ENCODE peak calls at places on chromosomes 13 and 19, in ten cellular contexts. Q, Y, T, U, B, W, G, J, R and S are unnamed samples.
A peak's percentile ranks its signal among the peaks of the same experiment; 100 is the strongest.

GRCh38 chr19:4196009-4196408 is 13.5 kb downstream of the ANKRD24 start:
- DNase-seq in Q (no peak), Y (no peak), T (no peak), U (no peak), B (no peak), W (no peak), G (no peak), J (no peak), R (no peak), S (no peak)

GRCh38 chr13:75947448-75947847 is 311.3 kb downstream of the LMO7 start:
- DNase-seq in Q (no peak), Y (no peak), T (no peak), U (no peak), B (no peak), W (no peak), G (no peak), J (no peak), R (no peak), S (no peak)

GRCh38 chr19:45156751-45157150 is 4.0 kb downstream of the NKPD1 start:
- DNase-seq in Q (no peak), Y (no peak), T (no peak), U (peak; percentile 41), B (peak; percentile 48), W (no peak), G (no peak), J (no peak), R (no peak), S (no peak)

GRCh38 chr13:20997301-20998061 is 63.9 kb downstream of the LATS2 start:
- DNase-seq in Q (peak; percentile 79), Y (no peak), T (peak; percentile 99), U (no peak), B (no peak), W (peak; percentile 98), G (no peak), J (peak; percentile 75), R (no peak), S (peak; percentile 71)

GRCh38 chr19:31525610-31526147 is 176.4 kb upstream of the TSHZ3 start:
- DNase-seq in Q (no peak), Y (no peak), T (no peak), U (no peak), B (no peak), W (no peak), G (no peak), J (no peak), R (no peak), S (no peak)

GRCh38 chr19:47661161-47661560 is 52.1 kb upstream of the EHD2 start:
- DNase-seq in Q (peak; percentile 76), Y (no peak), T (peak; percentile 55), U (no peak), B (peak; percentile 68), W (no peak), G (no peak), J (no peak), R (no peak), S (no peak)

GRCh38 chr19:41253660-41254059 is 10.5 kb upstream of the HNRNPUL1 start:
- DNase-seq in Q (no peak), Y (no peak), T (no peak), U (no peak), B (no peak), W (no peak), G (no peak), J (no peak), R (no peak), S (no peak)

GRCh38 chr13:48636550-48636949 is 17.2 kb upstream of the CYSLTR2 start:
- DNase-seq in Q (no peak), Y (no peak), T (peak; percentile 11), U (no peak), B (no peak), W (peak; percentile 31), G (no peak), J (no peak), R (no peak), S (no peak)

GRCh38 chr19:40672038-40672437 is 18.4 kb downstream of the NUMBL start:
- DNase-seq in Q (no peak), Y (no peak), T (no peak), U (no peak), B (no peak), W (no peak), G (no peak), J (no peak), R (no peak), S (no peak)

DNA sequence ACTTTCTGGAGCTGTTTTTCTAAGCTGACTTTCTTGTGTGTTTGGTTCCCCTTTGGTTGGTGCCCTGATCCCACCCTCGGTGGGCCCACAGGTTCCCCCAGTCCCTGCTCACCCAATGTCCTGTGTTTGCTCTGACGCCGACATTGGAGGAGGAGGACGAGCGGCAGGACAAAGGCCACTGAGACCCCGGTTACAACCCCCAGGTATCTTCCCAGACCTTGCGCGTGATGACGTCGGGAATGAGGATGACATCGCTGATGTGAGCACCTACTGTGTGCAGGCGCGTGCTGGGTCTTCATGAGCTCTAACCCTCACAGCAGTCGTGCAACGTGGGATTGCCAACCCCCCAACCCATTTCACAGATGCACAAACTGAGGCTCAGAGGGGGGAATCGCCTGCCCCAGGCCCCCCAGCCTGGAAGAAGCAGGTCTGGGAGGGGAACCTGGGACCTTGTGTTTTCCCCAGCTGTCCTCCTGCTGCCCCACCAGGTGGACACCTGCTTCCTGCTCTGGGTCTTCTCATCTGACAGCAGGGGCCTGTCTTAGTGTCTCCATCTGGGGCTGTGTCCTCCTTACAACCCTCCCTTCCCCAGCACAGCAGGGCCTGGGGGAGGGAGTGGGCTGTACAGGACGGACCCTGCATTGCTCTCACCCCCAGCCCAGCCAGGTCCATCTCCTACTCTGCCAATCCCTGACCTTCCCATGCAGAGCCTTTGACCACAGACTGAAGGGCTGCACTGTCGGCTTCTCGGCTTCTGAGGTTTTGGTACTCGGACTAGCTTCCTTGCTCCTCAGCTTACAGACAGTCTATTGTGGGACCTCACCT is 4.7 kb upstream of the LILRA6 start:
- DNase-seq in Q (no peak), Y (no peak), T (no peak), U (no peak), B (no peak), W (no peak), G (no peak), J (no peak), R (no peak), S (no peak)
- H3K4me1 ChIP-seq in Q (no peaks in the 10 kb centered on the region), Y (no peaks in the 10 kb centered on the region), T (no peaks in the 10 kb centered on the region), U (no peaks in the 10 kb centered on the region), B (no peaks in the 10 kb centered on the region), W (no peaks in the 10 kb centered on the region), G (peaks cover 33% of the 10 kb centered on the region), J (no peaks in the 10 kb centered on the region), R (peaks cover 12% of the 10 kb centered on the region), S (no peaks in the 10 kb centered on the region)

DNA sequence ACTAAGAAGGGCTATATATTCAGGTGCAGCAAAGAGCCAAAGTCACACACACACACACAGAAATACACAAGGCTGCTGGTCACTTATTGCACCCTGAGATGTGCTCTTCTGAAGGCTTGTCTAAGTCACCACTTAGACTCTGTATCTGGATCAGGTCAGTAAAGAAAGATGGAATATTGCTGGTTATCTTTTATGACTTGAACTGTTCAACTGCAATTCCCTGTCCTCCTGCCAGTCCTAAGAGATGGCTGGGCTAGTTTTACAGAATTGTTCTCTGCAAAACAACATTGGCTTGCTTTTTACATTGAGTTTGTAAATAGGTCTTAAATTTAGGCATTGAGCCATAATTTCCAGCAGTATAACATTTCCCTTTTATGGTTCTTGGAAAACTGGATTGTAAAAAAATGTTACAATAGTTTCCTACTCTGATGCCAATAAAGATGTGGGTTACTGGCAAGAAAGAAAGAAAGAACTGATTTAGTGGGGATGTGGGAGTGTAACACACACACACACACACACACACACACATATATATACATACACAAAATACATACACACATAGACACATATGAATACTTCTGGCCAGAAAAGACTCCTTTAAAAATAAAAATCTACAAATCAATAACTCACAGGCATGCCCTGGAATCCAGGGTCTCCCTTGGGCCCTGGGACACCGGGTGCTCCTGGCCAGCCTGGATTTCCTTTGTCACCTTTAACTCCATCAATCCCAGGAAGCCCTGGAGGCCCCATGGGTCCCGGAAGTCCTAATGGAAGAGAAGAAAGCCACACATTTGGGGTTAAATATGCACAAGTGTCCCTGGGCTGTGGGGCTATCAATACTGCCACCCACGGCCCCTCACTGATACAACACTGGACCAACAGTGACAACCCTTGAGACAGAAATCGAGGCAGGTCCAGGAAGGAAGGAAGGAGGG is 137.7 kb downstream of the COL4A1 start:
- DNase-seq in Q (no peak), Y (no peak), T (no peak), U (no peak), B (no peak), W (no peak), G (no peak), J (no peak), R (no peak), S (no peak)
- H3K27ac ChIP-seq in Q (no peak overlapping the region), Y (no peak overlapping the region), T (no peak overlapping the region), U (peak overlapping the region; percentile 14), B (no peak overlapping the region), W (peak overlapping the region; percentile 43), G (no peak overlapping the region), J (no peak overlapping the region), R (no peak overlapping the region), S (peak overlapping the region; percentile 48)

DNA sequence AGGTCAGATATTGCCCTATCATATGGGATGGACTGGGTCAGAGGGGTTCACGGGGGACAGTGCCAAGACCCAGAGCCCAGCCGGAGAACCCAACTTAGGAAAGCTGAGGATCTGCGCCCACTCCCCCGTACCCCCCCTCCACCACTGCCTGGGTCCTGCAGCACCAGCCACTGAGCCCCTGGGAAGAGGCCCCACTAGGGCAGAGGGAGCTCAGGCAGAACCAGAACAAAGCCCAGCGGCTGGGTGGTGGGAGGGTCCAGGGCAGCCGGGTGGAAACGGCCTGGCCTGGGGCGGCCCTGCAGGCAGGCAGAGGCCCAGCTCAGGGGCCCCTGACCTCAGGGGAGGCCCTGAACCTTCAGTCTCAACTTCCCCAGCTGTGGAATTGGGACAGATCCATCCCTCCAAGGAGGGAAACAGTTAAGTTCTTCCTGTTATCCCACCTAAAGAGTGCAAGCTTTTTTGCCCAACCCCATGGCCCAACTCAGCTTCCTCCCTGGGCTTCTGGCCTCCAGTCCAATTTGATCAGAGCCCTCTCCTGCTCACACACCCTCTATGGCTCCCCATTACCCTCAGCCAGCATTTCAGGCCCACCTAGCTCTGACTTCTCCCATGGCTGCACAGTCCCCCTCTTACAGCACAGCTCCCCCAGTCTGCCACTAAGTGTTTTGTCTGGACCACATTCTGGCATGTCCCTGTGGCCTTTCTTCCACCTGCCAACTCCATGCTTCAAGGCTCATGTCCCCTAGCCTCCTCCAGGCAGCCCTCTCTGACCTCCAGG is 3.1 kb downstream of the NR2F6 start:
- DNase-seq in Q (no peak), Y (no peak), T (no peak), U (no peak), B (no peak), W (no peak), G (no peak), J (no peak), R (no peak), S (no peak)
- H3K4me3 ChIP-seq in Q (no peak overlapping the region), Y (no peak overlapping the region), T (peak overlapping the region; percentile 92), U (peak overlapping the region; percentile 63), B (no peak overlapping the region), W (no peak overlapping the region), G (no peak overlapping the region), J (peak overlapping the region; percentile 93), R (no peak overlapping the region), S (no peak overlapping the region)

DNA sequence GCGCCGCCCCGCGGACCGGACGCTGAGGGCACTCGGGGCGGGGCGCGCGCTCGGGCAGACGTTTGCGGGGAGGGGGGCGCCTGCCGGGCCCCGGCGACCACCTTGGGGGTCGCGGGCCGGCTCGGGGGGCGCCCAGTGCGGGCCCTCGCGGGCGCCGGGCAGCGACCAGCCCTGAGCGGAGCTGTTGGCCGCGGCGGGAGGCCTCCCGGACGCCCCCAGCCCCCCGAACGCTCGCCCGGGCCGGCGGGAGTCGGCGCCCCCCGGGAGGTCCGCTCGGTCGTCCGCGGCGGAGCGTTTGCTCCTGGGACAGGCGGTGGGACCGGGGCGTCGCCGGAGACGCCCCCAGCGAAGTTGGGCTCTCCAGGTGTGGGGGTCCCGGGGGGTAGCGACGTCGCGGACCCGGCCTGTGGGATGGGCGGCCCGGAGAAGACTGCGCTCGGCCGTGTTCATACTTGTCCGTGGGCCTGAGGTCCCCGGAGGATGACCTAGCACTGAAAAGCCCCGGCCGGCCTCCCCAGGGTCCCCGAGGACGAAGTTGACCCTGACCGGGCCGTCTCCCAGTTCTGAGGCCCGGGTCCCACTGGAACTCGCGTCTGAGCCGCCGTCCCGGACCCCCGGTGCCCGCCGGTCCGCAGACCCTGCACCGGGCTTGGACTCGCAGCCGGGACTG is 620 bp downstream of the STK11 start:
- DNase-seq in Q (no peak), Y (no peak), T (no peak), U (no peak), B (peak; percentile 85), W (no peak), G (no peak), J (no peak), R (no peak), S (no peak)
- H3K4me1 ChIP-seq in Q (peaks cover 14% of the 10 kb centered on the region), Y (peaks cover 40% of the 10 kb centered on the region), T (peaks cover 11% of the 10 kb centered on the region), U (peaks cover 32% of the 10 kb centered on the region), B (peaks cover 30% of the 10 kb centered on the region), W (peaks cover 18% of the 10 kb centered on the region), G (peaks cover 69% of the 10 kb centered on the region), J (peaks cover 10% of the 10 kb centered on the region), R (peaks cover 50% of the 10 kb centered on the region), S (no peaks in the 10 kb centered on the region)